ENCODE peak calls at places on chromosomes 1 and 21, in eight cellular contexts. H is GM23248, E is HCT116, V is colonic mucosa, L is neural progenitor cell, G is K562, N is neuronal stem cell, Y is SK-N-SH. U is an unnamed sample.

GRCh38 chr1:236356141-236356540 is 37.9 kb upstream of the EDARADD start:
- DNase-seq in N (no peak), L (no peak), Y (no peak), H (no peak), V (no peak), E (no peak), G (no peak), U (no peak)

GRCh38 chr1:195188821-195189220 is 1419.4 kb downstream of the KCNT2 start:
- DNase-seq in L (no peak), G (no peak), H (peak; percentile 15), Y (no peak), E (no peak), V (no peak), N (no peak), U (peak; percentile 1)

GRCh38 chr21:25806053-25806452 is 71.3 kb downstream of the GABPA start:
- DNase-seq in L (no peak), H (no peak), E (no peak), Y (no peak), V (no peak), G (no peak), N (no peak), U (peak; percentile 42)

GRCh38 chr1:186112280-186112679 is 262.8 kb downstream of the TPR start:
- DNase-seq in G (peak; percentile 87), H (no peak), V (no peak), E (no peak), L (no peak), Y (no peak), N (no peak), U (peak; percentile 58)

GRCh38 chr1:182348916-182349747 is 42.5 kb downstream of the GLUL start:
- DNase-seq in E (no peak), Y (no peak), N (no peak), V (no peak), H (peak; percentile 60), L (no peak), G (no peak), U (no peak)

GRCh38 chr1:229758101-229759036 is 132.3 kb downstream of the URB2 start:
- DNase-seq in E (no peak), G (no peak), N (no peak), Y (no peak), H (peak; percentile 69), L (no peak), V (no peak), U (peak; percentile 27)

GRCh38 chr1:172002725-172003345 is 161.5 kb downstream of the DNM3 start:
- DNase-seq in H (peak; percentile 77), L (peak; percentile 59), E (peak; percentile 39), N (peak; percentile 17), Y (peak; percentile 20), G (peak; percentile 14), V (peak; percentile 33), U (peak; percentile 40)

GRCh38 chr1:22534951-22535350 is 28.3 kb upstream of the EPHA8 start:
- DNase-seq in G (no peak), V (no peak), Y (no peak), H (no peak), E (no peak), N (no peak), L (no peak), U (no peak)

GRCh38 chr1:19665456-19666138 is 922 bp downstream of the HTR6 start:
- DNase-seq in L (peak; percentile 59), G (no peak), H (peak; percentile 45), E (no peak), Y (peak; percentile 81), N (no peak), V (no peak), U (no peak)

GRCh38 chr1:6991271-6991670 is 206.0 kb downstream of the CAMTA1 start:
- DNase-seq in H (peak; percentile 81), N (no peak), Y (no peak), L (no peak), V (no peak), E (peak; percentile 51), G (no peak), U (peak; percentile 78)

GRCh38 chr1:36988311-36988710 is 46.0 kb downstream of the GRIK3 start:
- DNase-seq in N (no peak), H (peak; percentile 11), L (no peak), G (no peak), E (no peak), V (no peak), Y (no peak), U (no peak)

GRCh38 chr21:44377201-44377921 is 23.9 kb downstream of the TRPM2 start:
- DNase-seq in E (no peak), G (peak; percentile 35), N (no peak), H (no peak), Y (peak; percentile 58), L (peak; percentile 51), V (no peak), U (peak; percentile 16)

GRCh38 chr1:9612162-9612845 is 23.6 kb downstream of the TMEM201 start:
- DNase-seq in E (no peak), V (no peak), H (no peak), N (no peak), L (no peak), Y (peak; percentile 93), G (no peak), U (no peak)

GRCh38 chr1:235515844-235516512 is 11.7 kb upstream of the B3GALNT2 start:
- DNase-seq in N (no peak), G (no peak), L (no peak), E (no peak), Y (no peak), H (no peak), V (no peak), U (no peak)

GRCh38 chr1:160353223-160353622 is 10.0 kb downstream of the NCSTN start:
- DNase-seq in Y (no peak), V (no peak), G (no peak), N (no peak), L (no peak), H (peak; percentile 33), E (no peak), U (no peak)

GRCh38 chr1:184014271-184014670 is 23.3 kb downstream of the COLGALT2 start:
- DNase-seq in Y (no peak), V (no peak), N (no peak), L (no peak), H (peak; percentile 50), E (no peak), G (no peak), U (no peak)

GRCh38 chr1:221274373-221274772 is 395.1 kb downstream of the HLX start:
- DNase-seq in E (no peak), L (peak; percentile 72), Y (no peak), G (no peak), V (no peak), N (peak; percentile 59), H (no peak), U (no peak)

GRCh38 chr1:164770149-164770529 is 211.2 kb downstream of the PBX1 start:
- DNase-seq in V (no peak), G (no peak), L (no peak), N (no peak), H (no peak), Y (no peak), E (no peak), U (no peak)

GRCh38 chr1:61486783-61487505 is 238.0 kb downstream of the TM2D1 start:
- DNase-seq in V (no peak), N (no peak), L (no peak), H (no peak), G (no peak), E (no peak), Y (peak; percentile 68), U (peak; percentile 39)

GRCh38 chr1:225950905-225951351 is 9.9 kb upstream of the LEFTY2 start:
- DNase-seq in L (no peak), H (no peak), G (peak; percentile 80), N (no peak), V (no peak), Y (no peak), E (no peak), U (no peak)

GRCh38 chr1:46062651-46063319 is 69.6 kb downstream of the PIK3R3 start:
- DNase-seq in E (no peak), H (peak; percentile 10), L (no peak), N (no peak), G (no peak), V (peak; percentile 22), Y (no peak), U (no peak)

GRCh38 chr1:11019971-11020370 is 7.5 kb downstream of the TARDBP start:
- DNase-seq in L (no peak), V (no peak), H (no peak), N (no peak), G (no peak), E (no peak), Y (no peak), U (no peak)
- H3K9ac ChIP-seq in L (no peak overlapping the region), V (no peak overlapping the region), H (no peak overlapping the region), N (no peak overlapping the region), G (no peak overlapping the region), E (no peak overlapping the region), Y (no peak overlapping the region), U (no peak overlapping the region)

DNA sequence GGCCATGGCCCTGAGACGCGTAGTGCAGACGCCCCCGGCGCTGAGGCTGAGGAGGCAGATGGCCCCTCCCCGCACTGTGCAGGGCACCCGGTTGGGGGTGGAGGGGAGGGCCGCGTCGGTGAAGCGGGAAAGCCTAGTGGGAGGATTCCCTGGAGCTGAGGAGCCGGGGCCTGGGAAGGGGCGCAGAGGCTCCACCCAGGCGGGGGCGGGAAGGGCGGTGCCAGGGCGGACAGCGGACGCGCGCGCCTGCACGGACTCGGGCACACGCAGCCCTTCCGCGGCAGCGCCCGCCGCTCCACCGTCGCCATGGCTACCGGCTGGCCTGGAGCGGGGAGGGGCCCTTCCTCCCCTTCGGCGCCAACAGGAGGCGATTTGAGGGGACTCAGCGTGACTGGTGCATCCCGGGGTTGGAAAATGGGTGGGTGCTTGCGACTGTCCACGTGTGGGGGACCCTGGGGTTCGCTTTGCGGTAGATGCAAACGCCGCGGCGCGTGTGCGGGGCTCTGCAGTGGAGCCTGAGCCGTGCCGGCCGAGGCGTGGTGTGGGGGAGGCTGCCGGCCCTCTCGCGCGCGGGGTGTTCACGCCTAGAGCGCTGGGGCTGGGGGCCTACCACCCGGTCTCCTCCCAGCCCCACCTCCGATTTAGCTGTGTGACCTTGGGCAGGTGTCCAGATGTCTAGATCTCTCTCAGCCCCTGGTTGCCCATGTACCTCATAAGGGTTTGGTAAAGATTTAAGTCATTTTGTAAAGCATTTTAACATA is 35.1 kb downstream of the PTPRF start:
- DNase-seq in E (no peak), V (peak; percentile 77), G (peak; percentile 93), N (peak; percentile 68), L (peak; percentile 91), H (peak; percentile 82), Y (peak; percentile 95), U (no peak)
- H3K9ac ChIP-seq in E (no peak overlapping the region), V (peak overlapping the region; percentile 57), G (peak overlapping the region; percentile 67), N (peak overlapping the region; percentile 85), L (no peak overlapping the region), H (peak overlapping the region; percentile 62), Y (no peak overlapping the region), U (no peak overlapping the region)

DNA sequence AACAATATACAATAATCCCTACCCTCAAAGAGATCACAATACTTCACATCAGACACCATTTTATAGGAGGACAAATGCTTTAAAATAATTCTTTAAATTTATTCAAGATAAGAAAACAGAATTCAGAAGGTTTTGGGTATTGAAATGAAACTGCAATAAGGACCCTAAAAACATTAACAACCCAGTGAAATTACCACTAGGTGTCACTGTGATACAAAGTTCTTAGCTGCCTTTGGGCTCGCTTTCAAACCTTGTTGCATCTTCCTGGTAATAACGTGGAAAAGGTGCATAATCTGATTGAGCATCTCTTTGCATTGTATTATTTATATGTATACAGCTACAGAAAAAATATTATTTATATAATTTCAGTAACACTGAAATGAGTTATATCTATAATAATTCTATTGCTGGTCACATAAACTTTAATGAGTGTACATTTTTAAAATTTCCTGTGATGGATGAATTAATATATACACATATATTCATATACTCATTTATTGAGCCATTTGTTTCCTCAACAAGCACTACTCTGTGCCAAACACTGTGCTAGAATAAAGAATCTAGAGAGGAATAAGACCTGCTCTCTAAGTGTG is 185.2 kb downstream of the FAF1 start:
- DNase-seq in L (peak; percentile 74), H (peak; percentile 80), G (peak; percentile 39), Y (peak; percentile 55), E (peak; percentile 48), V (no peak), N (peak; percentile 45), U (peak; percentile 42)
- H3K9ac ChIP-seq in L (no peak overlapping the region), H (no peak overlapping the region), G (no peak overlapping the region), Y (no peak overlapping the region), E (no peak overlapping the region), V (no peak overlapping the region), N (no peak overlapping the region), U (no peak overlapping the region)

GRCh38 chr1:153961421-153961820 is 1.9 kb downstream of the SLC39A1 start:
- DNase-seq in Y (no peak), E (no peak), V (no peak), G (no peak), H (no peak), L (no peak), N (no peak), U (no peak)
- H3K9ac ChIP-seq in Y (no peak overlapping the region), E (no peak overlapping the region), V (no peak overlapping the region), G (peak overlapping the region; percentile 18), H (peak overlapping the region; percentile 88), L (peak overlapping the region; percentile 71), N (no peak overlapping the region), U (peak overlapping the region; percentile 18)